ENCODE peak calls at places on chromosomes 12 and 14, in six cellular contexts. L, Y, X, J, F and Q are unnamed samples.

GRCh38 chr14:21121106-21121505 is 20.2 kb downstream of the TMEM253 start:
- DNase-seq in L (no peak), Y (no peak), X (no peak), F (no peak), J (no peak), Q (no peak)

GRCh38 chr12:15485466-15485865 is 163.2 kb downstream of the PTPRO start:
- DNase-seq in X (no peak), J (no peak), L (no peak), F (no peak), Y (no peak), Q (no peak)

GRCh38 chr12:10726945-10727344 is 3.8 kb upstream of the YBX3 start:
- DNase-seq in X (no peak), Y (no peak), F (no peak), L (no peak), J (no peak), Q (peak; percentile 58)

GRCh38 chr12:30026621-30027234 is 243.0 kb upstream of the TMTC1 start:
- DNase-seq in F (no peak), X (no peak), Y (no peak), J (peak; percentile 3), L (no peak), Q (peak; percentile 75)

GRCh38 chr12:57489157-57489641 is 1.3 kb downstream of the MARS1 start:
- DNase-seq in L (no peak), Y (no peak), X (no peak), J (no peak), F (no peak), Q (no peak)

GRCh38 chr12:2666411-2666810 is 128.4 kb upstream of the FKBP4 start:
- DNase-seq in F (no peak), L (no peak), Y (no peak), J (no peak), X (no peak), Q (no peak)

GRCh38 chr12:127559349-127560040 is 707.5 kb upstream of the TMEM132C start:
- DNase-seq in L (no peak), F (no peak), Y (no peak), X (no peak), J (peak; percentile 96), Q (peak; percentile 83)

GRCh38 chr12:15650399-15651128 is 138.6 kb downstream of the EPS8 start:
- DNase-seq in F (no peak), L (no peak), J (no peak), Y (no peak), X (no peak), Q (no peak)

GRCh38 chr12:26125451-26126339 is 858 bp upstream of the BHLHE41 start:
- DNase-seq in X (no peak), Y (peak; percentile 83), J (peak; percentile 97), F (no peak), L (no peak), Q (peak; percentile 84)

GRCh38 chr12:53791735-53792326 is 40.1 kb upstream of the CISTR start:
- DNase-seq in Y (peak; percentile 42), X (peak; percentile 5), L (peak; percentile 2), J (peak; percentile 50), F (peak; percentile 32), Q (no peak)

GRCh38 chr12:119809023-119809422 is 68.1 kb downstream of the CIT start:
- DNase-seq in F (no peak), X (no peak), L (no peak), J (no peak), Y (no peak), Q (no peak)

GRCh38 chr14:93543766-93544165 is 113.0 kb downstream of the UNC79 start:
- DNase-seq in J (no peak), F (no peak), Y (peak; percentile 12), X (no peak), L (no peak), Q (peak; percentile 38)

GRCh38 chr14:66634876-66635275 is 126.9 kb downstream of the GPHN start:
- DNase-seq in J (no peak), Y (no peak), L (no peak), F (no peak), X (no peak), Q (no peak)